ENCODE peak calls at places on chromosomes 2 and 18, in five cellular contexts. I is GM12864, F is astrocyte of the cerebellum, M is cardiac fibroblast, G is SK-N-SH. R is an unnamed sample.

GRCh38 chr2:140455312-140455711 is 1675.1 kb upstream of the NXPH2 start:
- DNase-seq in I (no peak), F (no peak), M (no peak), G (no peak), R (no peak)

GRCh38 chr18:63157293-63158011 is 162.1 kb downstream of the BCL2 start:
- DNase-seq in I (no peak), F (no peak), M (no peak), G (no peak), R (peak)

GRCh38 chr2:54599326-54599710 is 124.1 kb upstream of the EML6 start:
- DNase-seq in I (no peak), F (no peak), M (no peak), G (no peak), R (no peak)

GRCh38 chr2:62465741-62466500 is 40.1 kb downstream of the TMEM17 start:
- DNase-seq in I (no peak), F (no peak), M (peak), G (no peak), R (no peak)

GRCh38 chr2:96225016-96225533 is 16.4 kb upstream of the STARD7 start:
- DNase-seq in I (peak), F (no peak), M (no peak), G (no peak), R (peak)

GRCh38 chr2:112182581-112183034 is 44.4 kb downstream of the FBLN7 start:
- DNase-seq in I (no peak), F (no peak), M (no peak), G (no peak), R (no peak)

GRCh38 chr2:2916621-2917020 is 461.0 kb downstream of the EIPR1 start:
- DNase-seq in I (no peak), F (no peak), M (no peak), G (no peak), R (no peak)

GRCh38 chr2:58515827-58516574 is 274.9 kb upstream of the FANCL start:
- DNase-seq in I (no peak), F (no peak), M (no peak), G (no peak), R (no peak)

GRCh38 chr18:3594760-3595241 is 144.8 kb downstream of the TGIF1 start:
- DNase-seq in I (no peak), F (no peak), M (peak), G (no peak), R (no peak)

GRCh38 chr18:47492691-47493090 is 241.2 kb upstream of the SKOR2 start:
- DNase-seq in I (no peak), F (no peak), M (no peak), G (no peak), R (no peak)

GRCh38 chr2:10914272-10914693 is 2.5 kb downstream of the KCNF1 start:
- DNase-seq in I (no peak), F (no peak), M (no peak), G (no peak), R (peak)

GRCh38 chr2:47721296-47721695 is 61.6 kb upstream of the MSH6 start:
- DNase-seq in I (no peak), F (no peak), M (no peak), G (no peak), R (no peak)

GRCh38 chr2:47724221-47724981 is 58.5 kb upstream of the MSH6 start:
- DNase-seq in I (peak), F (no peak), M (no peak), G (no peak), R (peak)

GRCh38 chr2:47720559-47720958 is 62.4 kb upstream of the MSH6 start:
- DNase-seq in I (no peak), F (no peak), M (no peak), G (no peak), R (no peak)

GRCh38 chr2:47719099-47719498 is 63.8 kb upstream of the MSH6 start:
- DNase-seq in I (no peak), F (no peak), M (no peak), G (no peak), R (peak)

DNA sequence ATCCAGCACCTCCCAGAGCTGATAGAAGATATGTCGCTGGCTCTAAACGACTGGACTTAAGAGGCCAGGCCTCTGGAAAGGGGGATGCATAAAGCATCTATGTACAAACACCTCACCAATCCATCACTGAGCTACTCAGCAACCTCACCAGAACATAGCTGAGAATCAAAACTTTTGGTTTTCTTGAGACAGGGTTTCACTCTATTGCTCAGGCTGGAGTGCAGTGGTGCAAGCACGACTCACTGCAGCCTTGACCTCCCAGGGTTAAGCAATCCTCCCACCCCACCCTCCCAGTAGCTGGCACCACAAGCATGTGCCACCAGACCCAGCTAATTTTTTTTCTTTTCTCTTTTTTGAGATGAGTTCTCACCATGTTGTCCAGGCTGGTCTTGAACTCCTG is 62.9 kb upstream of the MSH6 start:
- DNase-seq in I (peak), F (no peak), M (peak), G (no peak), R (peak)
- H3K4me3 ChIP-seq in I (no peak), F (no peak), M (no peak), G (no peak), R (no peak)

DNA sequence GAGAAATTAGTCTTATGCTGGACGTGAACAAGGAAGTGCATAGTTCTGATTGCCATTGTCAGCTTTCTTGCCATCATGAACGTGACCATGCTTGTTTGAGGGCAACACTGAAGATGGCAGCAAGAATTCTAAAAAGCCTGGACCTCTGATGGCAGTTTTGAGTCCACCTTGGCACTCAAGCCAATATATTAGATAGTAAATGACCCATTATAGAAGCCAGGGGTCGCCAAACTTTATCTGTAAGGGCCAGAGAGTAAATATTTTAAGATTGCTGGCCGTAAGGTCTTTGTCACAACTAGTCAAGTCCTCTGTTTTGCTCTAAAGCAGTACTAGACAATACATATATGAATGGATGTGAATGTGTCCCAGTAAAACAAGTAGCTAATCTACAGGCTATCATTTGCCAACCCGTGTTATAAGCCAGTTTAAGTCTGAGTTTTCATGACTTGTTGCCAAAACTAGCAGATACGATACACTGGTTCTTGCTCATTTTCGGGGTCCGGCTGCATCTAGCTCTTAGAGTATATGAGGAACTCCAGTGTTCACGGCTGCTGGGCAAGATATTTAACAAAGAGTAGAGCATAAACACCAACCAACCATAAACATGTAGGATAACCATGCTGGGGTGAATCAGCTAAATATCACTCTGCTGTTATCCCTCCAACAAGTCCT is 73.1 kb upstream of the PELI1 start:
- DNase-seq in I (no peak), F (no peak), M (no peak), G (no peak), R (no peak)
- TF ChIP-seq CTCF in I (no peak), F (no peak), M (no peak), G (no peak), R (no peak)

DNA sequence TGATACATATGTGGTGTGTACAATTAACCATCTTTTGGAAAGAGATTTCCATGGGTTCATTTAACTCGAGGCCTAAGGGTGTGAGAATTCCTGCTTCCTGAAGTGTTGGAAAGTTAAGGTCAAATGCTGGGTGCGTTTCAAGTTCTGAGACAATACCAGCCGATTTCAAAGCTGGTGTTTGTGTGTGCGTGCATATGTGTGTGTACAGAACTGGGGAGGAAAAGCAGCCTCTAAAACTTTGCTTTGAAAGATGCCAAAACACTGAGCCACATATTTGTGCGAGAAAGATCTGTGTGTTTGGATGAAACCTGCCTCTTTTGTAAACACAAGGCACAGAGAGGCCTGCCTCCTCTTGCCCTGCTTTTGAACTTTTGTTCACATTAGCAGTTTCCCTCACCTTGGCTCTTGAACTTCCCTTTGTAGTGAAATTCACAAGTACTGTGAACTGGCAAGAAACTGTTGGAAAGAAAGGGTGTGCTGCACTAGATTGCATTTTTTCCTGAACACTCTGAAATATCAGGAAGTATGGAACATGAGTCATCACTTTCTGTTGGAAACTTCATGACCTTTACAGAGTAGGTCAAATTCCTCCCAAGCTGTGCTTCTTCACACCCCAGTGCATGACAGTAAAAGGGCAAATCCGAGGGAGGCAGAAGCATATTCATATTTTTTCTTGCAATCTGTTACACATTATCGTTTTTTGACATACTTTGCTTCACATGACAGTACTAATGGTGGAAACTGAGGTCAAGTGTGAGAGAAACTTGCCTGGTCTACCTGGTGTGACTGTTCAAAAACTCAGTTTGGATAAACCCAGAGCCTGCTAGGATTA is 20.0 kb upstream of the CAVIN2 start:
- DNase-seq in I (no peak), F (peak), M (peak), G (no peak), R (no peak)
- H3K4me3 ChIP-seq in I (no peak), F (no peak), M (no peak), G (no peak), R (no peak)

GRCh38 chr18:79934311-79935097 is 16.9 kb downstream of the SLC66A2 start:
- DNase-seq in I (no peak), F (no peak), M (no peak), G (no peak), R (no peak)
- TF ChIP-seq CTCF in I (no peak), F (no peak), M (no peak), G (no peak), R (no peak)

GRCh38 chr2:69619725-69620124 is 23.8 kb downstream of the AAK1 start:
- DNase-seq in I (no peak), F (no peak), M (no peak), G (no peak), R (peak)
- H3K4me3 ChIP-seq in I (no peak), F (no peak), M (no peak), G (no peak), R (no peak)

DNA sequence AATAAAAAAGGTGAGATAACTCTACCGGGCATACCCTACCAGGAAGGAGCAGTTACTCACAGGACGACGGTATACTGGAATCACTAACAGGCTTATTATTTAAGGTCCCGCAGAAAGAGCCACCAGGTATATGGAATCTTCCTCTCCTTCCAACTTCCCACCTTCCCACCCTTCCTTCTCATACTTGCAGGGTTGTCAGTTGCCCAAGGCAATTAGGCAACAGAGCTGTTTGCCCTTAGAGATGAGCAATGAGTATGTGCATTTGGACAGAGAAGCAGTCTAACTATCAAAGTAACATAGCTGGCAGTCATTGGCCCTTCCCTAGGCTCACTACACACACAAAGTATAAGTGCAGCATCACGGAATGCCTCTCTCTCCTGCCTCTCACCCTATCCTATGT is 32.1 kb upstream of the EVA1A start:
- DNase-seq in I (no peak), F (no peak), M (no peak), G (no peak), R (no peak)
- TF ChIP-seq CTCF in I (no peak), F (no peak), M (no peak), G (no peak), R (no peak)

GRCh38 chr2:101520246-101520645 is 45.3 kb upstream of the RFX8 start:
- DNase-seq in I (no peak), F (no peak), M (peak), G (no peak), R (no peak)

GRCh38 chr2:101519173-101519492 is 44.2 kb upstream of the RFX8 start:
- DNase-seq in I (no peak), F (no peak), M (no peak), G (no peak), R (no peak)

GRCh38 chr2:101517753-101518152 is 42.8 kb upstream of the RFX8 start:
- DNase-seq in I (no peak), F (no peak), M (peak), G (no peak), R (no peak)

GRCh38 chr2:101516833-101517690 is 42.1 kb upstream of the RFX8 start:
- DNase-seq in I (no peak), F (peak), M (peak), G (no peak), R (no peak)

GRCh38 chr2:101518470-101519172 is 43.7 kb upstream of the RFX8 start:
- DNase-seq in I (no peak), F (no peak), M (peak), G (peak), R (no peak)
- H3K4me3 ChIP-seq in I (no peak), F (no peak), M (no peak), G (no peak), R (no peak)

DNA sequence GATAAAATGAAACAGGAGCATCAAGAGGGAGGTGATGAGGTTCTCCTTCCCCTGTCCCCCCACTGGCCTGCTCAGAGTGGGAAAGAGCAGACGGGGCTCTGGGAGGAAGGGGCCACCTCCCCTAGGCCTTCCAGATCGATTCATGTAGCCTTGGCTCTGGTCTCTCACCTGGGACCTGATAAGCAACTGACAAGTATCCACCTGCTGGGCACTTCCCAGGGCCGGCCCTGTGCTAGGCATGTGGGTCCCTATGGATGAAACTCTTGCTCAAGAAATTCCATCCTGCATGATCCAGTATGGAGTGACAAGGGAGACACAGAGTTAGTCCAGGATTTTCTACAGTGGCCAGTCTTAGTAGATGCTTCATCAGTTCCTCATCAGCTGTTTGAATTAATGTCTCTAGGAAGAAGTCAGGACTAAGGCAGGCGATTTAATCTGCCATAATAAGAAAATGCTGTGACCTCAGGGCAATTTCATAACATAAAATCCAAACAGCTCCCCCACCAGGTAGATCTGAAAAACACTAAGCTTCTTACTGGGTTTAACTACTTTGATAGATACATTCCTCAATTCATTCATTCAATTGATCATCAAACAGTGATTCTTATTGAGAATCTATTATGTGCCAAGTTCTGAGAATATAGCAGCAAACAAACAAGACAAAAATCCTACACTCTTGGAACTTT is 44.7 kb upstream of the ZFP36L2 start:
- DNase-seq in I (no peak), F (no peak), M (no peak), G (no peak), R (no peak)
- TF ChIP-seq CTCF in I (no peak), F (no peak), M (no peak), G (peak), R (no peak)

GRCh38 chr2:157559890-157560289 is 68.8 kb downstream of the ACVR1C start:
- DNase-seq in I (no peak), F (no peak), M (no peak), G (no peak), R (no peak)

GRCh38 chr2:157557770-157558169 is 70.9 kb downstream of the ACVR1C start:
- DNase-seq in I (no peak), F (no peak), M (no peak), G (no peak), R (no peak)

GRCh38 chr2:157559061-157559460 is 69.6 kb downstream of the ACVR1C start:
- DNase-seq in I (no peak), F (no peak), M (no peak), G (no peak), R (no peak)

GRCh38 chr2:157559461-157559860 is 69.2 kb downstream of the ACVR1C start:
- DNase-seq in I (no peak), F (no peak), M (no peak), G (no peak), R (no peak)
- H3K4me3 ChIP-seq in I (no peak), F (no peak), M (no peak), G (no peak), R (no peak)

GRCh38 chr18:25251127-25251526 is 100.8 kb downstream of the ZNF521 start:
- DNase-seq in I (no peak), F (no peak), M (no peak), G (no peak), R (no peak)
- TF ChIP-seq CTCF in I (no peak), F (no peak), M (no peak), G (no peak), R (no peak)

R was measured in GM12865.